ENCODE peak calls at places on chromosomes 7 and 10, in five cellular contexts. L, C, F, S and K are unnamed samples.

GRCh38 chr7:34652784-34653183 is 5.2 kb upstream of the NPSR1 start:
- DNase-seq in L (no peak), C (no peak), F (no peak), S (peak), K (no peak)

GRCh38 chr10:86596266-86596665 is 58.1 kb upstream of the OPN4 start:
- DNase-seq in L (no peak), C (no peak), F (no peak), S (no peak), K (no peak)

GRCh38 chr7:84258628-84259027 is 64.0 kb upstream of the SEMA3A start:
- DNase-seq in L (no peak), C (no peak), F (no peak), S (no peak), K (no peak)

GRCh38 chr7:99616359-99617186 is at the start of gene ZSCAN25:
- DNase-seq in L (peak), C (peak), F (peak), S (peak), K (peak)

GRCh38 chr7:43152696-43153095 is 40.2 kb downstream of the HECW1 start:
- DNase-seq in L (no peak), C (no peak), F (no peak), S (no peak), K (no peak)

GRCh38 chr7:43591551-43592180 is 8.8 kb downstream of the STK17A start:
- DNase-seq in L (no peak), C (no peak), F (no peak), S (no peak), K (no peak)

GRCh38 chr10:69863580-69863979 is 61.9 kb downstream of the COL13A1 start:
- DNase-seq in L (no peak), C (no peak), F (no peak), S (no peak), K (no peak)

GRCh38 chr7:157475095-157475494 is 138.3 kb downstream of the DNAJB6 start:
- DNase-seq in L (no peak), C (peak), F (no peak), S (peak), K (no peak)

GRCh38 chr7:25564980-25565379 is 336.7 kb upstream of the NPVF start:
- DNase-seq in L (no peak), C (no peak), F (no peak), S (no peak), K (no peak)

GRCh38 chr10:121700416-121700815 is 102.2 kb upstream of the FGFR2 start:
- DNase-seq in L (no peak), C (no peak), F (no peak), S (no peak), K (no peak)

GRCh38 chr10:116665541-116666125 is 44.9 kb downstream of the PNLIPRP2 start:
- DNase-seq in L (no peak), C (no peak), F (no peak), S (no peak), K (no peak)

DNA sequence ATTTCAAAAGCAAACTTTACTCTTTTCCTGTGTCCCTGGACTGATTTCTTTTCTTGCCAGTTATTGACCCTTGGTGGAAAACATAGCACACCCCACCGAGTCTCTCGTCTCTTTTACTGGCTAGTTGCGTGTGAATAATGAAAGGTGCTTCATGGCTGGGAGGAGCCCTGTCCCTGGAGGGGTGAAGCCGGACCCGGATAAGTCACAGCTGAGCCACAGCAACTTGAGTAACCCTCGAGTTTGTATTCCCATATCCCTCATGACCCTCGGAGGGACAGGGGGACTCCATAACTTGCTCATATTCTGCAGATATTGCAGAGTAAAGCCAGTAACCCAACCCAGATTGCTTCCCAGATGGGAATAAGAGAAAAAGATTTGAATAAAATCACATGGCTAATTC is 147.5 kb upstream of the FRMD4A start:
- DNase-seq in L (no peak), C (no peak), F (no peak), S (no peak), K (no peak)
- H3K4me3 ChIP-seq in L (no peak), C (no peak), F (no peak), S (no peak), K (no peak)

GRCh38 chr7:16993543-16993942 is 111.8 kb upstream of the AGR3 start:
- DNase-seq in L (no peak), C (no peak), F (no peak), S (no peak), K (no peak)

GRCh38 chr7:16986775-16987174 is 105.0 kb upstream of the AGR3 start:
- DNase-seq in L (no peak), C (no peak), F (no peak), S (no peak), K (no peak)

GRCh38 chr7:16985621-16986020 is 103.8 kb upstream of the AGR3 start:
- DNase-seq in L (no peak), C (no peak), F (no peak), S (no peak), K (no peak)

GRCh38 chr7:16989883-16990413 is 108.2 kb upstream of the AGR3 start:
- DNase-seq in L (no peak), C (no peak), F (no peak), S (peak), K (no peak)

DNA sequence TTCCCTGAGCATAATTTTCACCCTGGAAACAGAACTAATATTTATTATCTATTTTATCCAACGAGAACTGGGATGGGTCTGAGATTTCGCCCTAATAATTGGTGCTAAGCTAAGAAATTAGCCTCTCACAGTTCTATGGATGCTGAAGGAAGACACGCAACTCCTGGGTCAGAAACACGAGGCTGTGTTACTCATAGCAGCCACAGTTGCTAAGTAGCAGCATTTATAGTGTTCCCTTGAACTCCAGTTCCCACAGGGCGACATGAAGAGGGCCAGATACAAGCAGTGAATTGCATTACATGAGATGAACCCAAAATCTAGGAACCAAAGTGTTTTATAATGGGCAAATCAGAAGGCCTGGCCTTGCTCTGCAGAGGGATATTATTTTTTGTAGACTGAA is 109.8 kb upstream of the AGR3 start:
- DNase-seq in L (no peak), C (no peak), F (no peak), S (no peak), K (no peak)
- H3K4me3 ChIP-seq in L (no peak), C (no peak), F (no peak), S (no peak), K (no peak)

DNA sequence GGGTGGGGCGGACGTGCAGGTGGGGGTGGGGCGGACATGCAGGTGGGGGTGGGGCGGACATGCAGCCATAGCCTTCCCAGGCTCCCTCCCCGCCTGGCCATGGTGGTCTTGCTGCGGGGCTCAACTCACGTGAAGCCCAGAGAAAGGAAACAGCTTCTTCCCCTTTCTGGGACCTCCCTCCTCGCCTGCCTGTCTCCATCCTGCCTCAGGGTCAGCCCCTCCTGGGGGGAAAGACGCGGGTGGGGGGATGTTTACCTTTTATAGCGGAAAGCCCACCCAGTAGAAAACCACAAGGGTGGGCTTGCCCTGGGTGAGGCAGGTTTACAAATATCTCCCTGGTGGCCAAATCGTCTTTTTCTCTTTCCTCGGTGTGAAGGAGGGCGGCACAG is 520.0 kb downstream of the GLRX3 start:
- DNase-seq in L (no peak), C (peak), F (no peak), S (no peak), K (no peak)
- H3K4me3 ChIP-seq in L (no peak), C (no peak), F (no peak), S (no peak), K (no peak)

DNA sequence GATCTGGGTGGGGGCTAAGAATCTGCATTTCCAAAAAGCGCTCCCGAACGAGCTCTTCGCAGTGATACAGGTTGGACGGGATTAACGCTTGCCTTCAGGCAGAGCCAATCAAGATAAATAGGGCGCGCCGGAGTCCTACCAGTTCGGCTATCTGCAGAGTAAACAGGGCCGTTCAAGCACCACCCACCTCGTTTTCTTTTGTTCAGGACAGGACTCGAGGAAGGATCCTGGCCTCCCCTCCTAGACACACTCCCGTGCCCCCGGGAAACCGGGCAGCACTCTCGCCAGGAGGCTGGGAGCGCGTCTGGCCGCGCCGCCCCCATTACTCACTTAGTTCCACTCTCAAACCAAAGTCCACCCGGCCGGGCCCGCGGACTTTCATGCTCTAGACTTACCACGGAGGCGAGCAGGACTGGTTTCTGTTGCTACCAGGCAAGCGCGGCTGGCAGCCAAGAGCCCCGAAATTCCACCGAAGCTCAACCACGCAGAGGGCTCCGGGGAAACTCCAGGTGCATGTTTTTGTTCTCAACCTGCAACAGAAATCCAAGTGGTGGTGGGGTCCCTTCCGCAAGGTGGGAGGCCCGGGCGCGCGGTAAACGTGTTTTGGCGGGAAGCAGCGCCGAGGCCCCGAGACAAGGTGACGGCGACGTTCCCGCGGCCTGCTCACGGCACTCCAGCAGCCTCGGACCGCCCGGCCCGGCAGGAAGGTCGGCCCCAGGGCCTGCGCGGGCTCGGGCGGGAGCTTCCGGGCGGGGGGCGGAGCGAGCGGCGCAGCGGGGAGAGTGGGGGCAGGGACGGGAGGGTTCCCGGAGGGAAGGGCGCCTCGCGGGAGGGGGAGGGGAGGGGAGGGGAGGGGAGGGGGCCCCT is 12.7 kb downstream of the HNRNPF start:
- DNase-seq in L (peak), C (peak), F (peak), S (peak), K (no peak)
- H3K4me3 ChIP-seq in L (peak), C (peak), F (peak), S (peak), K (peak)

GRCh38 chr10:73042130-73042529 is 54.5 kb downstream of the P4HA1 start:
- DNase-seq in L (no peak), C (no peak), F (no peak), S (no peak), K (no peak)
- H3K4me3 ChIP-seq in L (no peak), C (no peak), F (no peak), S (no peak), K (no peak)

GRCh38 chr10:5462841-5463293 is 36.5 kb downstream of the CALML5 start:
- DNase-seq in L (no peak), C (no peak), F (no peak), S (no peak), K (no peak)
- H3K4me3 ChIP-seq in L (no peak), C (no peak), F (no peak), S (no peak), K (no peak)

DNA sequence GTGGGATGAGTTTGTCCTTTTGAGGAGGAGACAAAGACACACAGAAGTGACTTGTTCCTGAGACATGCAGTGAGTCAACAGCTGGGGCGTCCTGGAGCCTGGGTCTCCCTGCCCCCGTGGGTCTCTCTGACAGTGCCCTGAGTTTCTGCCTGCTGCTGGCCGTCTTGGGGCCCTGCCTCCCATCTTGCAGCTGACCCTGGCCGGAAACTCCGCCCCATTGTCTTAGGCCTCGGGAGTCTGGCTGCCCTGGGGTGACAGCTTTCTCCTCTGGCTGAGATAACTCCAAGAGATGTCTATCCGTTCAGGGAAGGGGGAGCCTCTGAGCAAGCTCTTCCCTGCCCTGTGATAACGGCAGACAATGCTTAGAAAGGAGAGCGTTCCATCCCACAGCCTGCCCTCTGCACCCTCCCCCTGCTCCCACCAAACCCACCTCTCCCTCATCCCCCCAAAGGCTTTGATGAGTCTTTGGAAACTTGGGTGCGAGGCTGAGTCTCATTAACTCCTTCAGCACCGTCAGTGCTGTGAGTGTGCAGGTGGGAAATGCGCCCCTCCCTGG is 69.5 kb upstream of the PODXL start:
- DNase-seq in L (peak), C (peak), F (no peak), S (peak), K (no peak)
- H3K4me3 ChIP-seq in L (peak), C (no peak), F (no peak), S (no peak), K (no peak)

GRCh38 chr10:34426041-34426440 is 389.1 kb downstream of the PARD3 start:
- DNase-seq in L (no peak), C (no peak), F (no peak), S (no peak), K (no peak)
- H3K4me3 ChIP-seq in L (no peak), C (no peak), F (no peak), S (no peak), K (no peak)

GRCh38 chr7:94375167-94375566 is 19.5 kb upstream of the COL1A2 start:
- DNase-seq in L (peak), C (peak), F (no peak), S (no peak), K (no peak)
- H3K4me3 ChIP-seq in L (peak), C (no peak), F (no peak), S (no peak), K (no peak)